ENCODE peak calls at places on chromosomes 1 and 21, in nine cellular contexts. V is upper lobe of right lung, K is IMR-90, L is A673, R is aorta, N is ovary, X is BE2C, H is iPS DF 6.9, G is osteoblast. A is an unnamed sample.

GRCh38 chr1:74502432-74502831 is 10.0 kb downstream of the LRRC53 start:
- DNase-seq in V (no peak), K (peak; percentile 48), L (peak; percentile 62), R (no peak), N (no peak), X (no peak), H (peak; percentile 45), G (peak; percentile 17), A (peak; percentile 21)

GRCh38 chr1:20603473-20604464 is 14.9 kb downstream of the CDA start:
- DNase-seq in V (no peak), K (peak; percentile 96), L (no peak), R (no peak), N (no peak), X (no peak), H (no peak), G (peak; percentile 84), A (peak; percentile 82)

GRCh38 chr21:28922368-28922767 is 70.3 kb downstream of the LTN1 start:
- DNase-seq in V (no peak), K (no peak), L (no peak), R (no peak), N (no peak), X (no peak), H (peak; percentile 72), G (no peak), A (no peak)

GRCh38 chr1:229563241-229563640 is 4.7 kb upstream of the ABCB10 start:
- DNase-seq in V (no peak), K (no peak), L (no peak), R (no peak), N (no peak), X (no peak), H (no peak), G (peak; percentile 53), A (peak; percentile 14)

GRCh38 chr1:44236873-44237272 is 23.6 kb downstream of the DMAP1 start:
- DNase-seq in V (peak; percentile 51), K (no peak), L (no peak), R (no peak), N (no peak), X (no peak), H (no peak), G (no peak), A (no peak)

GRCh38 chr1:117754061-117754969 is 148.5 kb downstream of the TENT5C start:
- DNase-seq in V (no peak), K (peak; percentile 59), L (peak; percentile 71), R (peak; percentile 57), N (peak; percentile 51), X (peak; percentile 63), H (peak; percentile 48), G (peak; percentile 90), A (peak; percentile 16)

GRCh38 chr21:44317871-44318270 is 18.0 kb downstream of the PFKL start:
- DNase-seq in V (no peak), K (no peak), L (no peak), R (no peak), N (no peak), X (no peak), H (no peak), G (no peak), A (no peak)

GRCh38 chr1:234755449-234755863 is 145.5 kb upstream of the IRF2BP2 start:
- DNase-seq in V (peak; percentile 80), K (peak; percentile 95), L (peak; percentile 65), R (peak; percentile 88), N (peak; percentile 82), X (peak; percentile 67), H (no peak), G (peak; percentile 91), A (no peak)

GRCh38 chr1:160257411-160258015 is 4.8 kb downstream of the DCAF8 start:
- DNase-seq in V (no peak), K (no peak), L (no peak), R (no peak), N (no peak), X (no peak), H (no peak), G (no peak), A (no peak)

GRCh38 chr1:160255761-160256300 is 6.5 kb downstream of the DCAF8 start:
- DNase-seq in V (no peak), K (no peak), L (no peak), R (no peak), N (no peak), X (no peak), H (no peak), G (no peak), A (no peak)

GRCh38 chr1:160260436-160261382 is 1.6 kb downstream of the DCAF8 start:
- DNase-seq in V (no peak), K (peak; percentile 89), L (peak; percentile 40), R (no peak), N (no peak), X (no peak), H (no peak), G (peak; percentile 78), A (peak; percentile 90)

GRCh38 chr1:160258177-160258798 is 4.1 kb downstream of the DCAF8 start:
- DNase-seq in V (no peak), K (no peak), L (no peak), R (no peak), N (no peak), X (no peak), H (no peak), G (no peak), A (no peak)

GRCh38 chr1:160256396-160257046 is 5.8 kb downstream of the DCAF8 start:
- DNase-seq in V (no peak), K (peak; percentile 76), L (peak; percentile 18), R (no peak), N (no peak), X (no peak), H (no peak), G (peak; percentile 68), A (no peak)
- H3K36me3 ChIP-seq in V (peaks cover 13% of the 10 kb centered on the region), K (peaks cover 2% of the 10 kb centered on the region), L (no peaks in the 10 kb centered on the region), R (no peaks in the 10 kb centered on the region), N (no peaks in the 10 kb centered on the region), X (no peaks in the 10 kb centered on the region), H (no peaks in the 10 kb centered on the region), G (peaks cover 4% of the 10 kb centered on the region), A (no peaks in the 10 kb centered on the region)

GRCh38 chr1:210250998-210251679 is 18.5 kb downstream of the SERTAD4 start:
- DNase-seq in V (peak; percentile 77), K (no peak), L (peak; percentile 91), R (peak; percentile 81), N (peak; percentile 58), X (peak; percentile 87), H (no peak), G (peak; percentile 93), A (peak; percentile 86)

GRCh38 chr1:210257698-210258395 is 25.3 kb downstream of the SERTAD4 start:
- DNase-seq in V (no peak), K (no peak), L (no peak), R (no peak), N (no peak), X (peak; percentile 55), H (no peak), G (no peak), A (no peak)

GRCh38 chr1:210251680-210252490 is 19.3 kb downstream of the SERTAD4 start:
- DNase-seq in V (no peak), K (no peak), L (no peak), R (no peak), N (peak; percentile 48), X (no peak), H (no peak), G (no peak), A (no peak)

GRCh38 chr1:210252621-210253041 is 20.0 kb downstream of the SERTAD4 start:
- DNase-seq in V (peak; percentile 71), K (no peak), L (no peak), R (no peak), N (no peak), X (peak; percentile 43), H (no peak), G (no peak), A (no peak)

GRCh38 chr1:210254298-210254697 is 21.7 kb downstream of the SERTAD4 start:
- DNase-seq in V (no peak), K (no peak), L (no peak), R (no peak), N (no peak), X (no peak), H (no peak), G (no peak), A (no peak)
- H3K27me3 ChIP-seq in V (peaks cover 15% of the 10 kb centered on the region), K (peaks cover 60% of the 10 kb centered on the region), L (no peaks in the 10 kb centered on the region), R (no peaks in the 10 kb centered on the region), N (no peaks in the 10 kb centered on the region), X (no peaks in the 10 kb centered on the region), H (no peaks in the 10 kb centered on the region), G (peaks cover 36% of the 10 kb centered on the region), A (no peaks in the 10 kb centered on the region)

GRCh38 chr1:52713590-52713989 is 12.7 kb upstream of the ZYG11B start:
- DNase-seq in V (no peak), K (no peak), L (no peak), R (no peak), N (no peak), X (no peak), H (no peak), G (no peak), A (no peak)
- H3K36me3 ChIP-seq in V (no peaks in the 10 kb centered on the region), K (no peaks in the 10 kb centered on the region), L (no peaks in the 10 kb centered on the region), R (no peaks in the 10 kb centered on the region), N (no peaks in the 10 kb centered on the region), X (no peaks in the 10 kb centered on the region), H (no peaks in the 10 kb centered on the region), G (no peaks in the 10 kb centered on the region), A (no peaks in the 10 kb centered on the region)

DNA sequence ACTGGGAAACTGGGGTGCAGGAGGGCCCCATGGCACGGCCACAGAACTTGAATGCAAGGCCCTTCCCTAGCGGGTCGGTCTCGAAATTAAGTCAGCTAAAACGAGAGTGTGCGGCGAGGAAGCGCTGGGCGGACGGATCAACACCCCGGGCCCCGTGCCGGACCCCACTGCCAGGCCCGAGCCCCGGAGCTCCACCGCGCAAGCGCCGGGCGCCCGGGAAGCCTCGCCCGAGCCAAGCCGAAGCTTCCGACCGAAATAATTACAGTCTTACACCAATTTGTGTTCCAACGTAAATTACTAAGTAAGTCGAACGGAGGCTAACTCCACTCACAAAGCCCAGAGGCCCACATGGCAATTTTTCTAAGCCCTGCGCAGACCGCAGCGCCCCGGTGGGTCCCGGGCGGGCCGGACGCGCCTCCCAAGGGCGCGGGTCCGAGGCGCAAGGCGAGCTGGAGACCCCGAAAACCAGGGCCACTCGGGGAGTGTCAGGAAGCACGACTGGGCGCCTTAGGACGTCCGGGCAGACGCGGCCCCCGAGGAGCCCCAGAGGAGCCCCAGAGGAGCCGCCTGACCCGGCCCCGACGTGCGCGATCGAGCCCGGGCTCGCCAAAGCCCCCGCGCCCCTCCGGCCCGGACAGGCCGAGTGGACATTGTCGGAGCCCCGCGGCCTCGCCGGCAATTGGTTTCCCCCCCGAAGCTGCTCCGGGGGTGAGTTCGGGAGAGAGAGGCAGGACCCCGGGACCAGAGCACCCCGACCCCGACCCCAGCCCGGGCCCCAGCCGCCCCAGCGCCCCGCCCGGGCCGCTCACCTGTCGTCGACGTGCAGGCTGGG is 585 bp downstream of the RIPK4 start:
- DNase-seq in V (no peak), K (no peak), L (peak; percentile 47), R (peak; percentile 43), N (no peak), X (no peak), H (no peak), G (peak; percentile 75), A (no peak)
- H3K27me3 ChIP-seq in V (peaks cover 75% of the 10 kb centered on the region), K (peaks cover 95% of the 10 kb centered on the region), L (peaks cover 3% of the 10 kb centered on the region), R (no peaks in the 10 kb centered on the region), N (no peaks in the 10 kb centered on the region), X (peaks cover 51% of the 10 kb centered on the region), H (peaks cover 65% of the 10 kb centered on the region), G (peaks cover 51% of the 10 kb centered on the region), A (no peaks in the 10 kb centered on the region)

A was measured in kidney epithelial cell.